ENCODE peak calls at places on chromosomes 2 and 18, in four cellular contexts. P is left ventricle myocardium inferior, F is coronary artery, Y is tibial artery. T is an unnamed sample.
A peak's percentile ranks its signal among the peaks of the same experiment; 100 is the strongest.

GRCh38 chr18:56711706-56712445 is 60.7 kb downstream of the WDR7 start:
- DNase-seq in P (no peak), F (no peak), Y (no peak), T (no peak)

GRCh38 chr2:50018938-50019337 is 864.6 kb upstream of the FSHR start:
- DNase-seq in P (no peak), F (no peak), Y (no peak), T (no peak)

GRCh38 chr2:141994066-141994465 is 136.8 kb downstream of the LRP1B start:
- DNase-seq in P (no peak), F (no peak), Y (no peak), T (no peak)

GRCh38 chr2:7774481-7774880 is 857.3 kb downstream of the RNF144A start:
- DNase-seq in P (no peak), F (no peak), Y (no peak), T (no peak)

GRCh38 chr2:34204560-34204959 is 605.5 kb upstream of the FAM98A start:
- DNase-seq in P (no peak), F (no peak), Y (no peak), T (no peak)

GRCh38 chr2:190927257-190927656 is 46.6 kb downstream of the GLS start:
- DNase-seq in P (no peak), F (no peak), Y (no peak), T (no peak)

GRCh38 chr2:3558205-3559014 is at the start of gene RNASEH1:
- DNase-seq in P (peak; percentile 99), F (peak; percentile 99), Y (peak; percentile 98), T (peak; percentile 97)

GRCh38 chr2:176986579-176986978 is 226.0 kb upstream of the HNRNPA3 start:
- DNase-seq in P (no peak), F (no peak), Y (no peak), T (no peak)

GRCh38 chr2:237195396-237196119 is 109.9 kb downstream of the COPS8 start:
- DNase-seq in P (no peak), F (no peak), Y (no peak), T (peak; percentile 36)

GRCh38 chr2:143398701-143399260 is 269.6 kb downstream of the ARHGAP15 start:
- DNase-seq in P (no peak), F (no peak), Y (no peak), T (no peak)

GRCh38 chr2:239601201-239601851 is 200.5 kb upstream of the HDAC4 start:
- DNase-seq in P (no peak), F (peak; percentile 65), Y (peak; percentile 59), T (no peak)

GRCh38 chr2:158115202-158115783 is 13.6 kb downstream of the UPP2 start:
- DNase-seq in P (no peak), F (no peak), Y (no peak), T (no peak)

GRCh38 chr2:28624798-28625701 is 126.6 kb upstream of the PPP1CB start:
- DNase-seq in P (peak; percentile 61), F (peak; percentile 94), Y (peak; percentile 93), T (peak; percentile 85)

GRCh38 chr2:74577448-74577847 is 22.9 kb downstream of the DOK1 start:
- DNase-seq in P (no peak), F (no peak), Y (no peak), T (no peak)

GRCh38 chr18:14179306-14179705 is 47.1 kb upstream of the ZNF519 start:
- DNase-seq in P (no peak), F (no peak), Y (no peak), T (no peak)

DNA sequence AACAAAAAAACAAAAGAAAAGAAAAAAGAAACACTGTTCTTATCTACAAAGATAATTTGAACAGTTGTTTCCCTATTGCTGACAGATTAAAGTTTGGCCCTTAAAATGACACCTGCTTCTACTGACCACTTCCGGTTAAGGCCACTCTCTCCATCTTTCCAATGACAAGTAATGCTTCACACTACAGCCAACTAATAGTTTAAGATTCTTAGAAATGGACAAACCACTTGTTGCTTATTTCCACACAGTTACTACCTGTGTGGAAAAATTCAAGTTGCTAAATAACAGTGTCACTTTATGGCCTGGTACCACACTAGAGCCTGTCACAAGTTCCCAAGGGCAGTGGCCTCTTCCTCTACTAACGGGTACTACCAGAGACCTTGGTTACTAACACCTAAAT is 2.4 kb downstream of the TMEM185B start:
- DNase-seq in P (no peak), F (no peak), Y (no peak), T (no peak)
- TF ChIP-seq CTCF in P (no peak), F (no peak), Y (no peak), T (no peak)

DNA sequence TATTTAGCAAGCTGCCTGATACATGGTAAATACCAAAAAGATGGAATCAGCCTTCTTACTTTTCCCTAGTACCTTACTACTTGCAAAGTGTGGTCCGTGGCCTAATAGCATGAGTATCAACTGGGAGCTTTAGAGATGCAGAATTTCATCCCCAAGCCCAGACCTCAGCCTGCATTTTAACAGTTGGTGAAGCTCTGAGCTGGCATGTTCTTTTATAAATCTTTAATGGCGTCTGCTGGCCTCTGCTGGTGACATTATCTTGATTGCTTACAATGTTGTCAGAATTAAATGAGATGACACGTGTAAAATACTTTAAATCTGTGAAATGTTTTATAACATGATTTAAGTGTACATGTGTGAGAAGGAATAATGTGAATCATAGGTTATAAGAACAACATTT is 115.1 kb upstream of the NOSTRIN start:
- DNase-seq in P (no peak), F (no peak), Y (no peak), T (no peak)
- TF ChIP-seq CTCF in P (peak; percentile 48), F (no peak), Y (peak; percentile 47), T (peak; percentile 26)

DNA sequence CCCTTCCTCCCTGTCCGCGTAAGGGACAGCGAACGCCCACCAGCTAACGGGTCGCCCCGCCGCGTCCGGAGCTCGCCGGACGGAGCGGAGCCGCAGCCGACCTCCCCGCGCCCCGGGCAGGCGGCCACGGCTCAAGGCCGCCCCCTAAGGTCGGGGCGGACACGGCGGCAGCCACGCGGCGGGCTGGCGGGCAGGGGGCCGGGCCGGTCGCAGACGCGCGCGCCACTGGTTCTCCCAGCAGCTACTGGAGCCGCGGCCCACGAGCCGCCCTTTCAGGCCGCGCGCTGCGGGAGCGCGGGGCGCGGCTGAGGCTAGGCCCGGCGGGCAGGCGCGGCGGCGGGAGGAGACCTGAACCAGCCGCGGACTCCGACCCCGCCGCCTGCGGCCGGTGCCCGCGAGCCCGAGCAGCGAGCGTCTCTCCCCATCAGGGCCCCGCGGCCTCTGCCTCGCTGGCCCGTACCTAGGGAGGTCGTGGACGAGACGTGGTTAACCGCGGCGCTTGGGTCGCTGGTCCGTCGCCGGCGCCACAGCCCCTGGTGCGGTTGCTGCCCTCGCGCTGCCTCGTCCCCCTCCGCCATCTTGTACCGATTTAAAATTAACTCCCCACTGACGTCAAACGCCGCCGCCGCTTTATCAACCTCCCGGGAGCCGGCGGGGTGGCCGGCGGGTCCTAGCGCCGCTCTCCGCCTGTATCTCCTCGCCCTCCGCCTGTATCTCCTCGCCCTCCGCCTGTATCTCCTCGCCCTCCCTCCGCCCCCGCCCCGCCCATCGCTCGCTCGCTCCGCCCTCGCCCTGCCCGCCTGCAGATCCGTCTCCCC is at the start of gene ATL2:
- DNase-seq in P (peak; percentile 97), F (peak; percentile 95), Y (peak; percentile 97), T (peak; percentile 96)
- TF ChIP-seq CTCF in P (peak; percentile 68), F (no peak), Y (peak; percentile 58), T (no peak)

DNA sequence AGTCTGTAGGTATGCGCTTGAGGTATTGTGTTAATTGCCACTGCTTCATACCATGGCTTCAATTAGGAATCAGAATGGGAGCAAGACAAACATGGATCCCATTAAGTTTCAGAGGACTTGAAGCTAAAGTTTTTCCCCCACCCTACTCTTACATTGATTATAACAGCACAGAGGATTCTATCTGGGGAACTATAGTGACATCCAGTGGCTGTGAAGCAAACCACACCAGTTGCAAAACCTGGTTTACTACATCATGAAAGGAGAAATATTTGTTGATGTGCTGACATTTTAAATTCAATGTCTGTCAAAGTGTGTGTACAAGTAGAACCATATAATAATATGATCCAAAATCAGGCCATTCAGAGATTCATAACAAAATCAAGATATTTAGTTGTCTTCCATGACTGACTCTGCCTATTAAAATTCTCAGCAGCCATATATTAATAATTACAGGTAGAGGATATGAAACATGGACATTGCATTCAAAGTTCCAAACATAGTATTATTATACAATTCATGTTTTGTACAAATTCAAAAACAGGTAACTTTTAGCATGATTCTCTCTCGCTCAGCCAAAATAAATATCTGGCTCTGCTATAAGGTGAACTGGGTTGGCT is 82.9 kb downstream of the GRB14 start:
- DNase-seq in P (no peak), F (no peak), Y (no peak), T (no peak)
- TF ChIP-seq CTCF in P (peak; percentile 69), F (peak; percentile 20), Y (peak; percentile 26), T (peak; percentile 33)

DNA sequence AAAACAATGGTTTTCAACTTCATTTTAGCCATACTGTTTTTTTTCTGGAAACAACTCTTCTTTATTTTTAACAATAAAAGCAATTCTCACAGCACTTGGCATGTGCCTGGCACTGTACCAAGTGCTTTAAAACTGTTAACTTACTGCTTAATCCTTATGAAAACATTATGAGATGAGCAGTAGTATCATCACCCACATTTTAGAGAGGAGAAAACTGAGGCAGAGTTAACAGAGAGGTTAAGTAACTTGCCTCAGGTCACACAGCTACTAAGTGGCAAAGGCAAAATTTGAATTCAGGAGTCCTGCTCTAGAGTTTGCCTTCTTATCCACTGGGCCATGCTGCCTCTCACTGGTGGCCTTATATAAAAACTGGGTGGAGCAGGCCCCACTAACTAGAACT is 23.2 kb downstream of the CTIF start:
- DNase-seq in P (no peak), F (no peak), Y (no peak), T (no peak)
- TF ChIP-seq CTCF in P (no peak), F (no peak), Y (no peak), T (no peak)

GRCh38 chr2:200486529-200486928 is 23.3 kb downstream of the KCTD18 start:
- DNase-seq in P (no peak), F (no peak), Y (no peak), T (no peak)

GRCh38 chr2:200484934-200485333 is 24.9 kb downstream of the KCTD18 start:
- DNase-seq in P (no peak), F (no peak), Y (no peak), T (no peak)

GRCh38 chr2:200479617-200480292 is 30.1 kb downstream of the KCTD18 start:
- DNase-seq in P (no peak), F (no peak), Y (no peak), T (no peak)

GRCh38 chr2:200482194-200482593 is 27.7 kb downstream of the KCTD18 start:
- DNase-seq in P (no peak), F (no peak), Y (no peak), T (no peak)

GRCh38 chr2:200483729-200484198 is 26.1 kb downstream of the KCTD18 start:
- DNase-seq in P (no peak), F (no peak), Y (no peak), T (no peak)
- TF ChIP-seq CTCF in P (peak; percentile 46), F (no peak), Y (no peak), T (no peak)

GRCh38 chr2:21372654-21373053 is 248.9 kb downstream of the TDRD15 start:
- DNase-seq in P (no peak), F (no peak), Y (no peak), T (no peak)
- TF ChIP-seq CTCF in P (peak; percentile 39), F (no peak), Y (no peak), T (no peak)

GRCh38 chr18:49668583-49669290 is 106.9 kb downstream of the LIPG start:
- DNase-seq in P (peak; percentile 66), F (no peak), Y (no peak), T (no peak)
- TF ChIP-seq CTCF in P (no peak), F (no peak), Y (no peak), T (no peak)

GRCh38 chr2:132915812-132916211 is 245.8 kb upstream of the LYPD1 start:
- DNase-seq in P (no peak), F (no peak), Y (no peak), T (no peak)
- TF ChIP-seq CTCF in P (no peak), F (no peak), Y (no peak), T (no peak)

T was measured in gastrocnemius medialis.